ENCODE peak calls at places on chromosomes 1 and 21, in four cellular contexts. J, O, R and E are unnamed samples.

GRCh38 chr21:32516729-32517649 is 68.3 kb downstream of the TCP10L start:
- DNase-seq in J (no peak), O (peak), R (no peak), E (peak)

GRCh38 chr1:157170677-157171515 is 32.7 kb upstream of the ETV3 start:
- DNase-seq in J (peak), O (peak), R (no peak), E (peak)

GRCh38 chr1:185695299-185695698 is 38.9 kb upstream of the HMCN1 start:
- DNase-seq in J (no peak), O (no peak), R (no peak), E (peak)

GRCh38 chr1:119960501-119960900 is 64.2 kb upstream of the ADAM30 start:
- DNase-seq in J (no peak), O (no peak), R (no peak), E (no peak)

GRCh38 chr1:232615401-232615800 is 14.5 kb downstream of the SIPA1L2 start:
- DNase-seq in J (no peak), O (no peak), R (no peak), E (no peak)

GRCh38 chr1:51329443-51330325 is 678 bp downstream of the TTC39A start:
- DNase-seq in J (no peak), O (no peak), R (peak), E (no peak)

GRCh38 chr1:221724931-221725605 is 16.8 kb downstream of the DUSP10 start:
- DNase-seq in J (no peak), O (peak), R (peak), E (no peak)

GRCh38 chr1:37149296-37149695 is 115.0 kb upstream of the GRIK3 start:
- DNase-seq in J (no peak), O (no peak), R (no peak), E (no peak)

GRCh38 chr1:67948155-67949075 is 102.0 kb downstream of the DIRAS3 start:
- DNase-seq in J (no peak), O (peak), R (no peak), E (no peak)

GRCh38 chr1:184479435-184480202 is 92.8 kb downstream of the C1orf21 start:
- DNase-seq in J (no peak), O (no peak), R (no peak), E (no peak)

GRCh38 chr21:41778974-41779600 is 12.2 kb upstream of the RIPK4 start:
- DNase-seq in J (peak), O (no peak), R (no peak), E (no peak)

GRCh38 chr1:22914633-22915217 is 57.9 kb downstream of the LACTBL1 start:
- DNase-seq in J (no peak), O (no peak), R (no peak), E (no peak)

GRCh38 chr1:30173560-30173959 is 549.8 kb downstream of the MATN1 start:
- DNase-seq in J (no peak), O (no peak), R (no peak), E (no peak)
- H3K27ac ChIP-seq in J (no peak), O (no peak), R (no peak), E (no peak)

GRCh38 chr1:29706936-29707335 is 470.6 kb downstream of the PTPRU start:
- DNase-seq in J (peak), O (no peak), R (no peak), E (peak)
- TF ChIP-seq CTCF in J (no peak), O (peak), R (peak), E (peak)

GRCh38 chr1:150008699-150009098 is 1.8 kb downstream of the OTUD7B start:
- DNase-seq in J (no peak), O (no peak), R (no peak), E (no peak)
- H3K27ac ChIP-seq in J (peak), O (peak), R (peak), E (no peak)

GRCh38 chr1:45002650-45003645 is 8.2 kb downstream of the HECTD3 start:
- DNase-seq in J (peak), O (no peak), R (no peak), E (no peak)

GRCh38 chr1:45004281-45004920 is 6.7 kb downstream of the HECTD3 start:
- DNase-seq in J (peak), O (no peak), R (no peak), E (no peak)

GRCh38 chr1:44999232-44999631 is 11.9 kb downstream of the HECTD3 start:
- DNase-seq in J (no peak), O (no peak), R (no peak), E (no peak)

GRCh38 chr1:45003741-45004140 is 7.4 kb downstream of the HECTD3 start:
- DNase-seq in J (peak), O (no peak), R (no peak), E (no peak)

DNA sequence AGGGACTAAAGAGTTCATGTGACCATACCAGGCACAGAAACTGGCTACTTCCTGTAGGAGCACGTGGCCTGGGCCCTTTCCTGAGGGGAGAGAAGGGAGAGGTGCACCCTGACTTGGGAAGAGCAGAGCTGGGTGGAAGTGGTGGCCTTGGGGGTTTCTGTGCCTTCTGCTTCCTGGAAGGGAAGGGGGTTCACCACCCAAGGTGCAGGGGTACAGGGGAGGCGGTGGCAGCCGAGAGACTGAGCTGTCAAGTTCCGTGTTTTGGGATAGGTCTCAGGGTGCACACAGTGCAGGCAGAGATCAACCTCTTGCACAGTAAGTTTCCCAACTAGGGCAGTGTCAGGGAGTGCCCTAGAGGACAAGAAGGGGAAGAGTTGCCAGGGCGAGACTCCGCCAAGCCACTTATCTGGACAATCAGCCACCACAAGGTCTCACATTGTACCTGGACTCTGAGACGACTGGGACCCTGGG is 10.1 kb downstream of the HECTD3 start:
- DNase-seq in J (no peak), O (no peak), R (no peak), E (no peak)
- TF ChIP-seq CTCF in J (no peak), O (no peak), R (no peak), E (no peak)

GRCh38 chr1:42315500-42315899 is 19.5 kb downstream of the FOXJ3 start:
- DNase-seq in J (no peak), O (no peak), R (no peak), E (no peak)

GRCh38 chr1:42313970-42314369 is 21.1 kb downstream of the FOXJ3 start:
- DNase-seq in J (no peak), O (no peak), R (no peak), E (no peak)

GRCh38 chr1:42317308-42317707 is 17.7 kb downstream of the FOXJ3 start:
- DNase-seq in J (no peak), O (no peak), R (no peak), E (no peak)

GRCh38 chr1:42318601-42319000 is 16.4 kb downstream of the FOXJ3 start:
- DNase-seq in J (no peak), O (no peak), R (no peak), E (no peak)

GRCh38 chr1:42316292-42316691 is 18.7 kb downstream of the FOXJ3 start:
- DNase-seq in J (no peak), O (no peak), R (no peak), E (no peak)
- H3K27ac ChIP-seq in J (no peak), O (no peak), R (no peak), E (no peak)